ENCODE peak calls at places on chromosomes 7 and 10, in ten cellular contexts. K is CD8-positive, alpha-beta T cell; O is left lung; C is astrocyte of the cerebellum; Z is MCF 10A; B is putamen; J is hypothalamus; L is dorsolateral prefrontal cortex; S is T-helper 1 cell; H is ELR. M is an unnamed sample.

GRCh38 chr10:123385508-123385907 is 231.3 kb downstream of the BUB3 start:
- DNase-seq in H (no peak), J (no peak), B (no peak), O (no peak), L (no peak), C (no peak), S (no peak), K (no peak), Z (no peak), M (no peak)

GRCh38 chr10:5944389-5945202 is 32.7 kb downstream of the IL15RA start:
- DNase-seq in S (no peak), Z (peak; percentile 99), H (peak; percentile 98), B (no peak), C (peak; percentile 100), J (no peak), L (peak; percentile 49), O (peak; percentile 84), K (no peak), M (peak; percentile 89)

GRCh38 chr10:31317652-31318381 is 1.2 kb upstream of the ZEB1 start:
- DNase-seq in L (no peak), J (no peak), O (no peak), Z (no peak), K (no peak), B (no peak), H (no peak), S (no peak), C (no peak), M (no peak)

GRCh38 chr10:128009357-128009756 is 102.5 kb downstream of the PTPRE start:
- DNase-seq in J (no peak), C (no peak), S (no peak), O (no peak), H (no peak), Z (no peak), K (no peak), B (no peak), L (no peak), M (no peak)

GRCh38 chr10:1516492-1517224 is 220.7 kb downstream of the ADARB2 start:
- DNase-seq in L (no peak), Z (no peak), K (no peak), C (no peak), O (no peak), S (no peak), J (no peak), B (no peak), H (no peak), M (no peak)

GRCh38 chr7:40733578-40733977 is 598.8 kb downstream of the SUGCT start:
- DNase-seq in B (no peak), S (no peak), L (no peak), J (no peak), K (no peak), O (no peak), C (no peak), Z (no peak), H (no peak), M (no peak)

GRCh38 chr7:42345478-42346299 is 108.7 kb upstream of the GLI3 start:
- DNase-seq in H (no peak), O (no peak), Z (no peak), B (no peak), K (no peak), L (no peak), C (no peak), S (no peak), J (no peak), M (no peak)

GRCh38 chr10:34862892-34863291 is 47.8 kb upstream of the PARD3 start:
- DNase-seq in L (no peak), C (no peak), B (no peak), O (no peak), S (no peak), J (no peak), K (no peak), Z (no peak), H (no peak), M (no peak)

GRCh38 chr7:114722562-114722961 is 199.3 kb upstream of the MDFIC start:
- DNase-seq in B (no peak), L (no peak), O (no peak), S (no peak), Z (no peak), C (no peak), H (peak; percentile 1), K (no peak), J (no peak), M (no peak)

GRCh38 chr7:2626498-2627117 is 5.2 kb upstream of the TTYH3 start:
- DNase-seq in O (no peak), L (no peak), J (no peak), K (no peak), S (no peak), C (peak; percentile 86), H (no peak), B (no peak), Z (no peak), M (no peak)

M was measured in smooth muscle cell of the brain vasculature.